ENCODE peak calls at places on chromosomes 2 and 18, in eight cellular contexts. G is epithelial cell of esophagus; F is tibial artery; K is HFF-Myc; O is lower lobe of right lung; V is ovary; A is CD8-positive, alpha-beta T cell; Z is colonic mucosa. W is an unnamed sample.

GRCh38 chr18:1018211-1018651 is 113.6 kb downstream of the ADCYAP1 start:
- DNase-seq in G (peak), F (no peak), K (peak), O (no peak), V (no peak), A (no peak), Z (no peak), W (peak)

GRCh38 chr2:64942693-64943092 is 46.5 kb upstream of the SLC1A4 start:
- DNase-seq in G (no peak), F (no peak), K (no peak), O (no peak), V (no peak), A (no peak), Z (no peak), W (no peak)

GRCh38 chr2:178177066-178177679 is 17.1 kb upstream of the OSBPL6 start:
- DNase-seq in G (peak), F (no peak), K (no peak), O (no peak), V (no peak), A (no peak), Z (no peak), W (no peak)

GRCh38 chr2:231436957-231437356 is 27.3 kb downstream of the NCL start:
- DNase-seq in G (no peak), F (peak), K (no peak), O (peak), V (no peak), A (no peak), Z (no peak), W (no peak)

GRCh38 chr2:190413421-190413820 is 5.3 kb downstream of the MFSD6 start:
- DNase-seq in G (peak), F (no peak), K (no peak), O (no peak), V (no peak), A (no peak), Z (no peak), W (no peak)

GRCh38 chr2:101788995-101789970 is 91.8 kb downstream of the MAP4K4 start:
- DNase-seq in G (no peak), F (no peak), K (no peak), O (no peak), V (no peak), A (no peak), Z (no peak), W (no peak)

GRCh38 chr2:32008811-32009478 is 1.9 kb downstream of the MEMO1 start:
- DNase-seq in G (peak), F (no peak), K (no peak), O (no peak), V (no peak), A (peak), Z (peak), W (no peak)

GRCh38 chr2:201111096-201111495 is 4.9 kb upstream of the CFLAR start:
- DNase-seq in G (no peak), F (no peak), K (no peak), O (no peak), V (no peak), A (no peak), Z (no peak), W (no peak)

GRCh38 chr2:32838949-32839348 is 107.8 kb upstream of the LTBP1 start:
- DNase-seq in G (no peak), F (no peak), K (no peak), O (no peak), V (no peak), A (no peak), Z (no peak), W (no peak)

GRCh38 chr2:172995323-172996244 is 80.1 kb upstream of the MAP3K20 start:
- DNase-seq in G (peak), F (no peak), K (peak), O (no peak), V (peak), A (no peak), Z (no peak), W (peak)

GRCh38 chr2:28895189-28895893 is 874 bp downstream of the WDR43 start:
- DNase-seq in G (peak), F (no peak), K (no peak), O (no peak), V (peak), A (peak), Z (peak), W (no peak)

GRCh38 chr18:37639846-37640245 is 74.2 kb upstream of the CELF4 start:
- DNase-seq in G (no peak), F (no peak), K (no peak), O (no peak), V (no peak), A (no peak), Z (no peak), W (no peak)

GRCh38 chr18:3597159-3597977 is 147.4 kb downstream of the TGIF1 start:
- DNase-seq in G (no peak), F (no peak), K (no peak), O (no peak), V (no peak), A (no peak), Z (no peak), W (no peak)

GRCh38 chr2:219744698-219745097 is 117.3 kb downstream of the SLC4A3 start:
- DNase-seq in G (no peak), F (no peak), K (no peak), O (no peak), V (no peak), A (no peak), Z (no peak), W (no peak)

GRCh38 chr2:178225011-178225817 is 30.9 kb downstream of the OSBPL6 start:
- DNase-seq in G (no peak), F (no peak), K (no peak), O (no peak), V (no peak), A (no peak), Z (no peak), W (peak)

GRCh38 chr2:231099918-231100317 is 24.9 kb downstream of the HTR2B start:
- DNase-seq in G (no peak), F (no peak), K (no peak), O (no peak), V (peak), A (no peak), Z (peak), W (no peak)

GRCh38 chr2:132943829-132944228 is 273.8 kb upstream of the LYPD1 start:
- DNase-seq in G (no peak), F (no peak), K (no peak), O (no peak), V (no peak), A (no peak), Z (no peak), W (no peak)

GRCh38 chr18:55588876-55589595 is 1.0 kb upstream of the TCF4 start:
- DNase-seq in G (no peak), F (no peak), K (no peak), O (no peak), V (no peak), A (no peak), Z (no peak), W (no peak)

GRCh38 chr2:10790228-10790973 is 22.2 kb downstream of the PDIA6 start:
- DNase-seq in G (no peak), F (no peak), K (no peak), O (no peak), V (no peak), A (no peak), Z (no peak), W (no peak)

GRCh38 chr2:170170281-170171035 is 7.5 kb upstream of the MYO3B start:
- DNase-seq in G (no peak), F (no peak), K (no peak), O (no peak), V (no peak), A (no peak), Z (no peak), W (no peak)

GRCh38 chr2:1993711-1994682 is 249.7 kb upstream of the PXDN start:
- DNase-seq in G (no peak), F (no peak), K (no peak), O (no peak), V (no peak), A (no peak), Z (no peak), W (peak)

GRCh38 chr18:30903566-30903965 is 139.0 kb downstream of the DSC3 start:
- DNase-seq in G (peak), F (no peak), K (no peak), O (no peak), V (no peak), A (no peak), Z (no peak), W (peak)

GRCh38 chr2:186456941-186457340 is 29.1 kb upstream of the ZC3H15 start:
- DNase-seq in G (peak), F (no peak), K (no peak), O (no peak), V (no peak), A (no peak), Z (no peak), W (peak)

GRCh38 chr18:64165906-64166305 is 17.0 kb upstream of the LINC00305 start:
- DNase-seq in G (peak), F (no peak), K (no peak), O (no peak), V (no peak), A (no peak), Z (no peak), W (peak)

GRCh38 chr2:200962821-200963128 is 685 bp downstream of the ORC2 start:
- DNase-seq in G (no peak), F (no peak), K (no peak), O (no peak), V (no peak), A (no peak), Z (no peak), W (no peak)

GRCh38 chr2:111135910-111136297 is 15.2 kb downstream of the BCL2L11 start:
- DNase-seq in G (no peak), F (no peak), K (no peak), O (peak), V (no peak), A (no peak), Z (no peak), W (peak)

GRCh38 chr2:106624787-106625369 is 137.7 kb downstream of the CD8B2 start:
- DNase-seq in G (no peak), F (no peak), K (no peak), O (no peak), V (no peak), A (no peak), Z (no peak), W (no peak)

GRCh38 chr2:173354073-173354600 is 535 bp upstream of the CDCA7 start:
- DNase-seq in G (no peak), F (no peak), K (peak), O (no peak), V (no peak), A (no peak), Z (no peak), W (no peak)

GRCh38 chr2:237490009-237490804 is 3.2 kb downstream of the MLPH start:
- DNase-seq in G (peak), F (no peak), K (no peak), O (no peak), V (no peak), A (no peak), Z (no peak), W (no peak)

GRCh38 chr2:179898873-179899272 is 37.5 kb upstream of the ZNF385B start:
- DNase-seq in G (peak), F (no peak), K (peak), O (no peak), V (no peak), A (no peak), Z (peak), W (peak)

DNA sequence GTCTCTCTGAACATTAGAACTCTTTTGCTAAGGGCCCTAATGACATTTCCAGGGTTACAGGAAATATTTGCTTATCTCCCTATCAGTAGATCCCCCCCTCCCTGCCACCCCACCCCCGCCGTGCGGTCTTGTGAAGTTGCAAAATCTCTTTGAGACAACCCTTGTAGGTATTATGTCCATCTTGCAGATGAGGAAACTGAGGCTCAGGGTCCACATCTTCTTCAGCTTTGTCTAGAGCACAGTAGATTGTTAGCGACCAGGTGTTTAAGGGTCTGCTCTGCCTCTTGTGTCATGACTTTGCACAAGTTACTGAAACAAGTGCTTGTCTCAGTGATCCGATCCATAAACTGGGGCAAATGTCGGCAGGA is 65.7 kb upstream of the GATA6 start:
- DNase-seq in G (no peak), F (no peak), K (no peak), O (no peak), V (no peak), A (no peak), Z (no peak), W (no peak)
- H3K4me3 ChIP-seq in G (no peak), F (no peak), K (no peak), O (no peak), V (no peak), A (no peak), Z (no peak), W (no peak)

GRCh38 chr2:66275984-66276383 is 158.9 kb upstream of the MEIS1 start:
- DNase-seq in G (no peak), F (no peak), K (no peak), O (no peak), V (no peak), A (no peak), Z (no peak), W (no peak)
- TF ChIP-seq CTCF in G (no peak), F (no peak), K (no peak), O (no peak), V (no peak), A (no peak), Z (no peak), W (no peak)

GRCh38 chr18:46756559-46757201 is at the start of gene ST8SIA5:
- DNase-seq in G (no peak), F (no peak), K (no peak), O (no peak), V (no peak), A (no peak), Z (no peak), W (no peak)
- H3K4me3 ChIP-seq in G (no peak), F (peak), K (peak), O (peak), V (no peak), A (no peak), Z (peak), W (peak)

GRCh38 chr2:85648619-85649018 is 19.4 kb downstream of the SFTPB start:
- DNase-seq in G (peak), F (no peak), K (no peak), O (no peak), V (no peak), A (no peak), Z (no peak), W (peak)
- TF ChIP-seq CTCF in G (peak), F (peak), K (peak), O (peak), V (no peak), A (no peak), Z (no peak), W (peak)

GRCh38 chr2:74441111-74441689 is 537 bp downstream of the RTKN start:
- DNase-seq in G (no peak), F (no peak), K (no peak), O (no peak), V (no peak), A (no peak), Z (peak), W (no peak)
- H3K4me3 ChIP-seq in G (peak), F (peak), K (peak), O (peak), V (peak), A (peak), Z (peak), W (peak)

W was measured in astrocyte of the cerebellum.